ENCODE peak calls at places on chromosomes 12 and 14, in four cellular contexts. W is tibial nerve, J is left lung, H is body of pancreas. B is an unnamed sample. For H3K36me3 and H3K27me3, the result is how much of the 10 kb centered on the place peaks cover.

GRCh38 chr12:111597731-111598636 is 1.1 kb downstream of the ATXN2 start:
- DNase-seq in W (no peak), J (peak), H (peak), B (no peak)

GRCh38 chr12:20432290-20432689 is 64.0 kb downstream of the PDE3A start:
- DNase-seq in W (no peak), J (no peak), H (no peak), B (no peak)

GRCh38 chr12:20917269-20917668 is 106.8 kb downstream of the SLCO1B3 start:
- DNase-seq in W (no peak), J (no peak), H (no peak), B (no peak)

GRCh38 chr14:24289649-24290283 is 9.8 kb downstream of the DHRS1 start:
- DNase-seq in W (no peak), J (no peak), H (no peak), B (no peak)

GRCh38 chr12:54227376-54227775 is 38.6 kb upstream of the SMUG1 start:
- DNase-seq in W (no peak), J (no peak), H (no peak), B (no peak)

GRCh38 chr12:49198431-49199155 is 9.7 kb upstream of the TUBA1A start:
- DNase-seq in W (no peak), J (peak), H (no peak), B (no peak)

GRCh38 chr12:115866909-115867525 is 410.5 kb downstream of the MED13L start:
- DNase-seq in W (no peak), J (no peak), H (no peak), B (no peak)

GRCh38 chr14:61461808-61462275 is 140.5 kb downstream of the PRKCH start:
- DNase-seq in W (no peak), J (no peak), H (no peak), B (no peak)

GRCh38 chr12:75207338-75208083 is 2.1 kb downstream of the KCNC2 start:
- DNase-seq in W (no peak), J (no peak), H (no peak), B (no peak)

GRCh38 chr14:77133718-77134338 is 7.8 kb downstream of the ZDHHC22 start:
- DNase-seq in W (no peak), J (no peak), H (peak), B (no peak)

GRCh38 chr12:88255224-88255623 is 113.1 kb downstream of the TMTC3 start:
- DNase-seq in W (no peak), J (no peak), H (no peak), B (no peak)

GRCh38 chr12:88876867-88877266 is 296.6 kb upstream of the KITLG start:
- DNase-seq in W (no peak), J (no peak), H (no peak), B (no peak)

GRCh38 chr12:120734210-120734609 is 8.6 kb downstream of the ACADS start:
- DNase-seq in W (no peak), J (no peak), H (no peak), B (no peak)

GRCh38 chr14:93712079-93712837 is 76.0 kb downstream of the PRIMA1 start:
- DNase-seq in W (no peak), J (no peak), H (no peak), B (no peak)

GRCh38 chr14:66610154-66610563 is 102.2 kb downstream of the GPHN start:
- DNase-seq in W (no peak), J (no peak), H (no peak), B (no peak)

GRCh38 chr14:56293506-56293905 is 175.3 kb downstream of the PELI2 start:
- DNase-seq in W (no peak), J (no peak), H (no peak), B (no peak)

GRCh38 chr12:103839893-103840292 is 1.1 kb downstream of the NT5DC3 start:
- DNase-seq in W (no peak), J (no peak), H (no peak), B (no peak)
- H3K27ac ChIP-seq in W (peak), J (no peak), H (peak), B (peak)

DNA sequence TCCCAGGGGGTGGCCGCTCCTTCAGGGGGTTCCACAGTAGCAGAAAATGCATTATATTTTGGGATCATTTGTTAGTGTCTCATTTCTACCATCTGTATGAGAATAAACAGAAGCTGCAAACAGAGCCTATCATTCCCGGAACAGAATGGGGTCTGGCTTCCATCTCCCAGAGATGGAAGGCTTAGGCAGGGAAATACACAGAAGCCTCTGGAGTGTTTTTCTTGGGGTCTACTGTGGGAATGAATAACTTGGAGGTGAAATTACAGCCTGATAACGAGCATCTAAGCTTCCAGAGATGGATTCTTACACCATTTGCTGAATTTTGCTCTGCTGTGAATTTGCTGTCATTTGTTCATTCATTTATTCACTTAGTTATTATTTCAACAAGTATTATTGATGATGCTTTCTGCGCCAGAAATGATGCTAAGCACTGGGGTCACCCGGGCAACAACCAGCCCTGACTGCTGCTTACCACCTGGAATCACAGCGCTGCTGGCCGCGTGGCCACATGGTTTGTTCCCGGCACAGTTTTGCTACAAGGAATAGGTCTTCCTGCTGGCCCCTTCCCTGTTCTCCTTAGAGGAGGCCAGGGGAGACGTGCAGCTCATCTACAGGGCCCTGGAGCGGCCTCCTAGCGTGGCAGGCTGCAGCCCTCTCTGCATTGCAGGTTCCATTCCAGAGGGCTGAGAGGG is 6.9 kb downstream of the JDP2 start:
- DNase-seq in W (no peak), J (no peak), H (no peak), B (no peak)
- H3K36me3 ChIP-seq in W (under half), J (half or more), H (under half), B (under half)

DNA sequence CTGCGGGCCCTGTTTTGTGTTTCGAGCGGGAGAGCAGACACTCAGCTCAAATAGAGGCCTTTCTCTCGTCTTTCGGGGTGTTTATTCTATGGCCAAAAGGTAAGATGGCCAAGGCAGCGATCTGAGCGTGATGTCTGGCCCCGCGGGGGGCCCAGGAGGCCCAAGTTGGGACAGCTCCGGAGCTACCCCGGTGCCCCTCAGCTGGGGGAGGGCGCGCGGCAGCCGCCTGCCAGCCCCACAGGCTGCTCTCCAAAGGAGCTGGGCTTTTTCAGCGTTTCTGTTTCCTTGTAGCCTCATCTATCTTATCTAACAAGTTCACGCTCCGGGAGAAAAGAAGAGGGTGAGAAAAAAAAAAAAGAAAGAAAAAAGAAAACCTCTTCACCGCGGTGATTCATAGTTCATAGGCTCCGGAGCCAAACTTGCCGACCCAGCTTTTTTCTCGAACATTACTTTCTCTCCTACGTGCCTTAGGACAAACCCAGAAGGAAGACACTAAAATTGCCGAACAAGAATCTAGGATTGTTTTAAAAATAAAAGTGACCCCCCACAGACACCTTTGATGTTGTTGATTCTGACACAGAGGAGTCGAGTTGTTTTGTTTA is 7.4 kb upstream of the FOXG1 start:
- DNase-seq in W (no peak), J (no peak), H (no peak), B (no peak)
- H3K27me3 ChIP-seq in W (half or more), J (half or more), H (under half), B (under half)

DNA sequence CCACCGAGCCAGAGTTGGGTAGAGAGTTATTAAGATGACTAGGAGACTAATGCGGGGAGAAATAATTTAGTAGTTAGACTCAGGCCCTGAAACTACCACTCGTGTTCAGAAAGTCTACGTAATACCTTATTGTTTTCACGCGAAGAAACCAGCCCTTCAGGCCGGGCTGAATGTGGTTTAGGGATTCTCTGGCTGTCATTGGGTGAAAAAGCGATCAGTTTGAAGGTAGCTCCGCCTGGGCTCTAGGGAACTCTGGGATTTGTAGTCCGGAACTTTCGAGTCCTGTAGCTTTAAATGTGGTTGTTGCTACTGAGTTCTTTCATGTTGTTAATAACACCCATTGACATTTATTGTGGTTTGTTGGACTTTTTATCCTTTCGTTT is 549 bp upstream of the WDR89 start:
- DNase-seq in W (peak), J (peak), H (peak), B (peak)
- H3K27ac ChIP-seq in W (peak), J (peak), H (peak), B (peak)

DNA sequence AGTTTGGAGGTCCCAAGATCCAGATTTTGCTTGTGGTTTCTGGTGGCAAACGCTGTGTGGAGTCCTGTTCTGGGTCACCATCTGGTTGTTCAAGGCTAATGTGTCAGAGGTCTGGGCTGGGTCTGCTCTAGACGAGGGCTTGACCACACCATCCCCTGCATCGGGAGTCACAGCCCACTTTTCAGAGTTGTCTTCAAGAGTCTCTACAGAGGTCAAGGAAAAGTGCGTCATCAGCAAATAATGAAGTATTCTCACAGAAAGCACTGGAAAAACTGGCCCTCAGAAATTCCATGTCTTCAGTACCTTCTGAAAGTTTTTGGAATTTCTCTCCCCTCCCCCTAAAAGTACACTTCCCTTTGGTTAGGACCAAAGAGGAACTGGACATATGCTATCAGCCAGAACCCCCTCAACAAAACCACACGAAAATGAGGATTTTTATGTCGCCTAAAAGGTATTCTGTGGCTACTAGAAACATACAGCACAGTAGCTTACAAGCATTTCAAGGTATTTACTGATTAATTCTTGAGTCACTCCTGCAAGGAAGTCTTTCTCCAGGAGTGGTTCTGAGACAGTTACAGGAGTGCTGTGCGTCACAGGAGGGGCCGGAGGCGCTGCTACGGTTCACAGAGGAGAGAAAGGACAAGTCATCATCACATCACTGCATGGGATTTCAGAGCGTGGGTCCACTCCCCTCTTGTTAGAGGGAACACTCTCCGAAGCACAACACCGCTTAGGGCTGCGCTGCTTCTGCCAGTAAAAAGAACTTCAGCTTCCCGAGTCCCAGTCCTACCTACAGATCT is 35.4 kb downstream of the RAD52 start:
- DNase-seq in W (no peak), J (no peak), H (no peak), B (no peak)
- H3K36me3 ChIP-seq in W (under half), J (half or more), H (under half), B (under half)

DNA sequence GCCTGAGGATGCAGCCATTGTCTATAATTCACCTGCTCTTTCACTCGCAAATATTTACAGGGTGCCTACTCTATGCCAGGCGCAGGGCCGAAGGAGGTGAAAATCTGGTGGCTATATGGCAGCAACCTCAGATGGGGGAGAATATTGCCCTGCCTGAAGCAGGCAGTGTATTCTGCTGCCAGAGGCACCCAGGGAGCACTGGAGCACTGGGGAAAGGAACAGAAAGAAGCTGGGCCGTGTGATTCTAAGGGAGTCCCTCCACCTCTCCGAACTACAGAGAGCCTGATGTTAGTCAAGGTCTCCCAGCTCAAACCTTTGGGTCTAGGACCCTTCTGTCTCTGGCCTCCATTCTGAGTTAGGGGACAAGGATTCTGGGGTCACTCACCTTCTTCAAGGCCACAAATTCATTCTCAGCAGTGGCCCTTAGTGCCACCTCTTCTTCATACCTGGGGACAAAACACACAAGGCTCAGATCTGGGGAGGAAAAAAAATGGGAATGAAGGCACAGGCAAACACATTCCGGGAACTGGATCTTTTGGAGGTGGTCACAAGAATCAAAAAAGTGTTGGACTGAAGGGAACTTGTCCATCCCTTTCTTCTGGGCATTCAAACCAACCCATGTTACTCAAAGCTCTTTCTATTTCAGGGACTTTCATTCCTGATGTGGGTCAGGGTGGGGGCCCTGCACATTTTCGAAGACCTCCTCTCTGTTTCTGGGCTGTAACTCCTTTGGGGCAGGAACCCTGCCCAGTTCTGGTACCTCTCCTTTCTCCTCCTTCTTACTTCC is 19.3 kb upstream of the KRT86 start:
- DNase-seq in W (no peak), J (no peak), H (no peak), B (no peak)
- H3K27me3 ChIP-seq in W (half or more), J (half or more), H (under half), B (under half)

DNA sequence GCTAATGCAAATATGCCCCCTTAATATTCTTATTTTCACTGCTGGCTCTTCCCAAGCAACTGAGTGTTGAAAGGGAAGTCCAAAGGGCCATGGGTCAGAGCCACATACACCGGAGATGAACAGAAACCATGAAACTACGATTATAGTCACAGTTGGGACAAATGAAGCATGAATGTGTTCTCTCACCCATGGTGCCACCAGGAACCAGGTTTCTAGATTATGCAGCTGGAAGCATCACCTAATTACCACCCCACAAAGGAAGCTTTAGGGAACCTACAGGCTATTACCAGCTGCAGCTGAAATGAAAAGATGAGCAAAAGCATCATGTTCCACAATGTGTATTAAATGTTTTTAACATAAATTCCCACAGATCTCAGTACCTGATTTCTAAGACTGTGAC is 15.4 kb downstream of the TMTC1 start:
- DNase-seq in W (no peak), J (no peak), H (no peak), B (no peak)
- H3K27ac ChIP-seq in W (no peak), J (no peak), H (no peak), B (no peak)

GRCh38 chr12:97300921-97301320 is 161.7 kb upstream of the RMST start:
- DNase-seq in W (no peak), J (no peak), H (no peak), B (no peak)
- H3K36me3 ChIP-seq in W (under half), J (under half), H (under half), B (under half)

GRCh38 chr14:105951399-105951798 is 425.0 kb downstream of the TMEM121 start:
- DNase-seq in W (no peak), J (no peak), H (no peak), B (no peak)
- H3K27me3 ChIP-seq in W (under half), J (under half), H (under half), B (under half)

GRCh38 chr12:98939350-98939749 is 294.3 kb downstream of the APAF1 start:
- DNase-seq in W (no peak), J (no peak), H (no peak), B (no peak)

GRCh38 chr12:98935847-98936246 is 290.8 kb downstream of the APAF1 start:
- DNase-seq in W (no peak), J (no peak), H (no peak), B (no peak)

GRCh38 chr12:98945864-98946263 is 300.8 kb downstream of the APAF1 start:
- DNase-seq in W (no peak), J (no peak), H (no peak), B (no peak)

DNA sequence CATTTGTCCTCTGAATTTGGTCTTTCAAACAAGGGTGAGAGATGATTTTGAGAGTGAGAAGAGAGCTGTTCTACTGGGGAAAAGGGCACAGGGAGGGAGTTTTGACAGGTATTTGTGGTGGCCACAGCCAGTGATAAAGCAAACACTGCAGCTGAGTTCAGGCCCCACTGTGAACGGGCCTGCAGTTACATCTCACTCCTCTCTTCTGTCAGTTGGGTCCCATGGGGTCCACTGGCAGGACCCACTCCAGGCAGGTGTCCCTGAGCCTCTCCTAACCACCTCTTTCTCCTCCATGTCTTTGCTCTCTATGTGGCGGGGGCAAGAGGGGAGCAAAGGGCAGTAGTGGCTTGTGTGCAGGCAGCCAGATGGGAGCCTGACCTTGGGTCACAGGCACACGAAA is 294.8 kb downstream of the APAF1 start:
- DNase-seq in W (no peak), J (no peak), H (no peak), B (no peak)
- H3K27ac ChIP-seq in W (no peak), J (no peak), H (no peak), B (no peak)

B was measured in thoracic aorta.